ENCODE peak calls at places on chromosomes 16 and 17, in four cellular contexts. One of them, this sample, is unnamed.

GRCh38 chr16:28572659-28573510 is 19.2 kb downstream of the SGF29 start:
- DNase-seq in HCT116: no peak
- DNase-seq in AG04450: no peak
- DNase-seq in PC-9: no peak
- DNase-seq in this sample: no peak

GRCh38 chr17:1878419-1879121 is 48.8 kb downstream of the RPA1 start:
- DNase-seq in HCT116: no peak
- DNase-seq in AG04450: no peak
- DNase-seq in PC-9: no peak
- DNase-seq in this sample: no peak

GRCh38 chr16:86048221-86048620 is 149.3 kb downstream of the IRF8 start:
- DNase-seq in AG04450: no peak
- DNase-seq in HCT116: no peak
- DNase-seq in PC-9: no peak
- DNase-seq in this sample: no peak

GRCh38 chr16:87570938-87571867 is 31.1 kb upstream of the JPH3 start:
- DNase-seq in AG04450: no peak
- DNase-seq in HCT116: peak; percentile 42
- DNase-seq in PC-9: peak; percentile 58
- DNase-seq in this sample: peak; percentile 81

GRCh38 chr17:39606434-39607056 is 1.2 kb downstream of the NEUROD2 start:
- DNase-seq in HCT116: no peak
- DNase-seq in PC-9: no peak
- DNase-seq in AG04450: no peak
- DNase-seq in this sample: no peak

GRCh38 chr17:72699566-72699965 is 392.9 kb downstream of the SLC39A11 start:
- DNase-seq in HCT116: no peak
- DNase-seq in PC-9: no peak
- DNase-seq in AG04450: no peak
- DNase-seq in this sample: no peak

GRCh38 chr16:54286330-54287017 is at the start of gene IRX3:
- DNase-seq in AG04450: no peak
- DNase-seq in PC-9: peak; percentile 90
- DNase-seq in HCT116: peak; percentile 66
- DNase-seq in this sample: peak; percentile 88

GRCh38 chr17:56595831-56596740 is 2.6 kb downstream of the NOG start:
- DNase-seq in AG04450: no peak
- DNase-seq in PC-9: peak; percentile 23
- DNase-seq in HCT116: no peak
- DNase-seq in this sample: no peak

GRCh38 chr16:19583665-19584300 is 28.3 kb downstream of the VPS35L start:
- DNase-seq in AG04450: peak; percentile 18
- DNase-seq in HCT116: peak; percentile 35
- DNase-seq in PC-9: peak; percentile 46
- DNase-seq in this sample: peak; percentile 30

GRCh38 chr16:29007865-29008593 is 23.2 kb downstream of the LAT start:
- DNase-seq in AG04450: peak; percentile 50
- DNase-seq in PC-9: no peak
- DNase-seq in HCT116: no peak
- DNase-seq in this sample: no peak

GRCh38 chr16:12930881-12931280 is 29.5 kb downstream of the SHISA9 start:
- DNase-seq in PC-9: no peak
- DNase-seq in AG04450: no peak
- DNase-seq in HCT116: no peak
- DNase-seq in this sample: no peak

GRCh38 chr16:9027070-9027799 is 63.5 kb upstream of the USP7 start:
- DNase-seq in AG04450: no peak
- DNase-seq in PC-9: no peak
- DNase-seq in HCT116: no peak
- DNase-seq in this sample: no peak

GRCh38 chr16:49327466-49327865 is 45.8 kb upstream of the CBLN1 start:
- DNase-seq in PC-9: no peak
- DNase-seq in HCT116: no peak
- DNase-seq in AG04450: no peak
- DNase-seq in this sample: no peak

GRCh38 chr17:69367298-69367697 is 40.4 kb upstream of the ABCA5 start:
- DNase-seq in PC-9: no peak
- DNase-seq in AG04450: no peak
- DNase-seq in HCT116: no peak
- DNase-seq in this sample: no peak

GRCh38 chr17:65542067-65542466 is 19.4 kb downstream of the AXIN2 start:
- DNase-seq in HCT116: no peak
- DNase-seq in AG04450: no peak
- DNase-seq in PC-9: no peak
- DNase-seq in this sample: no peak

GRCh38 chr17:1673041-1673790 is 11.5 kb downstream of the PRPF8 start:
- DNase-seq in PC-9: no peak
- DNase-seq in AG04450: no peak
- DNase-seq in HCT116: no peak
- DNase-seq in this sample: no peak

GRCh38 chr17:19958023-19958422 is 19.6 kb downstream of the AKAP10 start:
- DNase-seq in HCT116: peak; percentile 32
- DNase-seq in AG04450: peak; percentile 76
- DNase-seq in PC-9: peak; percentile 52
- DNase-seq in this sample: no peak

GRCh38 chr16:73212431-73212830 is 164.5 kb upstream of the ZFHX3 start:
- DNase-seq in HCT116: no peak
- DNase-seq in PC-9: no peak
- DNase-seq in AG04450: no peak
- DNase-seq in this sample: no peak

GRCh38 chr16:72897707-72898106 is 150.2 kb downstream of the ZFHX3 start:
- DNase-seq in HCT116: no peak
- DNase-seq in AG04450: no peak
- DNase-seq in PC-9: no peak
- DNase-seq in this sample: no peak

GRCh38 chr17:17703608-17703919 is 22.3 kb downstream of the RAI1 start:
- DNase-seq in HCT116: no peak
- DNase-seq in PC-9: no peak
- DNase-seq in AG04450: no peak
- DNase-seq in this sample: no peak

DNA sequence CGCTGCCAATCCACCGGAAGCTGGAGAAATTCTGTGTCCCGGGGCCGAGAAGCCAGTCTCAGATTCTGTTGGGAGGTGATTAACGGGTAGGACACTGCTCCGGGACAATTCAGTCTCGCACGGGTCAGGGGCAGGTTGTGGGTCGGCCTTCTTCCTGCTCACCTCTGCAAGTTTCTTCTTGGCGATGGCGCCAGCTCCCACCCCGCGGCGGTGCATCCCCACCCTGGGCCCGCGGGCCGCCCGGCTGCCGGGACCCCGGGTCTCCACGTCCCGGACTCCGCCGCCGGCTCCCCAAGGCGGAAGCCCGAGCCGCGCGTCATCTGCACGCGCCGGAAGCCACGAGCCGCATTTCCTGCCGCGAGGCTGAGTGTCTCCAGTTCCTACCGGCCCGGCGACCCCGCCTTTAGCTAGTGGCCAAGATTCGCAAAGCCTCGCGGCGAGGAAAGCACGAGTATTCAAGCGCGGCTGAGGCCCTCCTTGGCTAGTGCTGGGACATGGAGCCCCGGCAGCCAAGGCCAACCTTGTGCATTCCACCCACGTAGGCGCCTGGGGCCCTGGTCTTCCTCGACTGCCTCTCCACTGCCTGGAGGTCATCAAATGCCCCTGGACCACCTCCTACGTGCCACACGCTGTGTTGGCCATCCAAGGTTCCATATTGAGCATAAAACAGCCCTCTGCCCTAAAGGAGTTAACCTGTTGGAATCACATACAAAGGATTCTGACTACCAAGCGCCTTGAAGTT is at the start of gene SNF8:
- DNase-seq in PC-9: peak; percentile 88
- DNase-seq in HCT116: peak; percentile 80
- DNase-seq in AG04450: peak; percentile 69
- DNase-seq in this sample: peak; percentile 94
- H3K4me3 ChIP-seq in PC-9: peak within 1 kb of the TSS; percentile 67
- H3K4me3 ChIP-seq in HCT116: peak within 1 kb of the TSS; percentile 68
- H3K4me3 ChIP-seq in AG04450: peak within 1 kb of the TSS; percentile 95
- H3K4me3 ChIP-seq in this sample: peak within 1 kb of the TSS; percentile 83

DNA sequence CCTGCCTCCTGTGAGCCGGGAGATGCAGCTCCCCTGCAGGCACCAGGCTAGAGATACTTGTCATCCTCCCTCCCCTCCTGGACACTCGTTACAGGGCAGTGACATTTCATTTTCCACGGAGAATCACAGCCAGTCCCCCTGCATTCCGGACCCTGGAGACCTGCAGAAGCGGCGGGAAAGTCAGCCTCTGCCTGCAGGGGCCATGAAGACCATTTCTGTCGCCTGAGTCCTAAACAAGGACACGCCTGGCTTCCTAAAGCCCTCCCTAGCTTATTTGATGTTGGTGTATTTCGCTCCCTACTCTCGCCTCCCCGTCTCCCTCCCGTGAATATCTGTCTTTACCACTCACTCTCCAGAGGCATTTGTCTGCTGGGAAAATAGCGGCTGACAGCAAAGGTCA is 447.4 kb upstream of the CDH5 start:
- DNase-seq in HCT116: no peak
- DNase-seq in PC-9: no peak
- DNase-seq in AG04450: no peak
- DNase-seq in this sample: no peak
- H3K4me3 ChIP-seq in HCT116: no peak overlapping the region
- H3K4me3 ChIP-seq in PC-9: no peak overlapping the region
- H3K4me3 ChIP-seq in AG04450: no peak overlapping the region
- H3K4me3 ChIP-seq in this sample: no peak overlapping the region

GRCh38 chr17:61455754-61456681 is 3.8 kb downstream of the TBX4 start:
- DNase-seq in PC-9: no peak
- DNase-seq in HCT116: no peak
- DNase-seq in AG04450: no peak
- DNase-seq in this sample: no peak
- H3K4me3 ChIP-seq in PC-9: no peak overlapping the region
- H3K4me3 ChIP-seq in HCT116: no peak overlapping the region
- H3K4me3 ChIP-seq in AG04450: no peak overlapping the region
- H3K4me3 ChIP-seq in this sample: no peak overlapping the region

DNA sequence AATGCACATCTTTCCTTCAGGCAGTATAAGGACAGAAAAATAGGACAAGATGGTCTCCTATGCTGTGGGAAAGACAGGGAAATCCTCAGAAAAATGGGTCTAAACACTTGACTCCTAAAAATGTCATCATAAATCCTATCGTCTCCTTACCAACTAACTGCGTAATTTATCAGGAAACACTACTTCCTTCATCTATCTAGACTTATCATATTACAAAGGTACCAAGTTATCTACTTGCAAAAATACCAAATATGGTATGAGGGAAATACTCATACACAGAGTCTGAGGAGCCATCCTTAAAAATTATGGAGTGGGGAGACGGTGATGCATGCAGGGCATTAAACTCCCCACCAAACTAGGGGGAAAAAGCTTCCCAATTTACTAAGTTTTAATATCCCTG is 44.1 kb downstream of the GRB2 start:
- DNase-seq in PC-9: no peak
- DNase-seq in HCT116: no peak
- DNase-seq in AG04450: no peak
- DNase-seq in this sample: no peak
- H3K4me3 ChIP-seq in PC-9: no peak overlapping the region
- H3K4me3 ChIP-seq in HCT116: no peak overlapping the region
- H3K4me3 ChIP-seq in AG04450: no peak overlapping the region
- H3K4me3 ChIP-seq in this sample: no peak overlapping the region

GRCh38 chr17:45342306-45342705 is 25.5 kb upstream of the MAP3K14 start:
- DNase-seq in AG04450: no peak
- DNase-seq in HCT116: no peak
- DNase-seq in PC-9: no peak
- DNase-seq in this sample: no peak
- H3K4me3 ChIP-seq in AG04450: no peak overlapping the region
- H3K4me3 ChIP-seq in HCT116: peak overlapping the region; percentile 35
- H3K4me3 ChIP-seq in PC-9: peak overlapping the region; percentile 35
- H3K4me3 ChIP-seq in this sample: no peak overlapping the region

GRCh38 chr17:58335061-58335731 is 6.6 kb upstream of the TSPOAP1 start:
- DNase-seq in HCT116: no peak
- DNase-seq in AG04450: no peak
- DNase-seq in PC-9: no peak
- DNase-seq in this sample: no peak
- H3K4me3 ChIP-seq in HCT116: no peak overlapping the region
- H3K4me3 ChIP-seq in AG04450: no peak overlapping the region
- H3K4me3 ChIP-seq in PC-9: no peak overlapping the region
- H3K4me3 ChIP-seq in this sample: no peak overlapping the region

DNA sequence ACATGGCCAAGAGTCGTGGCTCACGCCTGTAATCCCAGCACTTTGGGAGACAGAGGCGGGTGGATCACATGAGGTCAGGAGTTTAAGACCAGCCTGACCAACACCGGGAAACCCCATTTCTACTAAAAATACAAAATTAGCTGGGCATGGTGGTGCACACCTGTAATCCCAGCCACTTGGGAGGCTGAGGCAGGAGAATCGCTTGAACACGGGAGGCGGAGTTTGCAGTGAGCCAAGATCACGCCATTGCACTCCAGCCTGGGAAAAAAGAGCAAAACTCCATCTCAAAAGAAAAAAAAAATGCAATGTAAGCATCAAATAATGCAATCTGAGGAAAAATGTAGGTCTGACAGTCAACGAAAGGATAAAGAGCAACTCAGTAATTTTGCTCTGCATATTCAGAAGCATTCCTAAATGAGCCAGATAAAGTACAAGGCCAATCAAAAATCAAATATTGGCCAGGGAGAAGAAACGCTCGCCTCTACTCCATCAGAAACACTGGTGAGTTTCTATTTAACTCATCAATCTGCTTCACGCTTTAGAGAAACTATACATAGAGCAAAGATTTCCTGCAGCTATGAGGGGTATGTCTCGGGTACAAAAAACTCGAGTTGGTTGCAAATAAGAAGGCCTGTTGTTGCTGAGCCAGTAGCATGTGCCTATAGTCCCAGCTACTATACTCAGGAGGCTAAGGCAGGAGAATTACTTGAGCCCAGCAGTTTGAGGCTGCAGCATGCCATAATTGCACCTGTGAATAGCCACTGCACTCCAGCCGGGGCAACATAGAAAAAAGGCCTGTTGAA is 3.7 kb downstream of the TXNDC11 start:
- DNase-seq in HCT116: no peak
- DNase-seq in AG04450: no peak
- DNase-seq in PC-9: no peak
- DNase-seq in this sample: no peak
- H3K4me3 ChIP-seq in HCT116: no peak overlapping the region
- H3K4me3 ChIP-seq in AG04450: no peak overlapping the region
- H3K4me3 ChIP-seq in PC-9: no peak overlapping the region
- H3K4me3 ChIP-seq in this sample: no peak overlapping the region

DNA sequence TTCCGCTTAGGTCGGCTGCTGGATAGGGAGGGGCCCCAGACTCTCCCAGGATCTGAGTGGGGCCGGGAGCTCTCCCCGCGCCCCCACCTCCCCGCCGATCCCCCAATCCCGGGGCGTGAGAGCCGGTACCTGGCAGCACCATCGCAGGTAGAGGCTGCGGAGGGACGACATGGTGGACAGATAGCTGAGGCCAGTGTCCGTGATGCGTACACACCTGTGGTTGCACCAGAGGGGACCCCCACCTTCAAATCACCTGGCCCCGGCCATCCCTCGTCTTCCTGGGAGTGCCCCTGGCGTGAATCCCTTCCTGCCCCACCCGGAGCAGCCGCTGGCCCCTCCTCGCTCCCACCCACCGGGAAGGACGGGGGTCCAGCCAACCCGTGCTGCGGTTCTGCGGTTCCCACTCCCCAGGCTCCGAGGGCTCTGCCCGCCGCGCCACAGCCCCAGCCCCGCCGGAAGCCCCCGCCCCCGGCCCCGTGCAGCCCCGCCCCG is 4.7 kb upstream of the WDR24 start:
- DNase-seq in AG04450: no peak
- DNase-seq in HCT116: no peak
- DNase-seq in PC-9: no peak
- DNase-seq in this sample: no peak
- H3K4me3 ChIP-seq in AG04450: no peak overlapping the region
- H3K4me3 ChIP-seq in HCT116: peak overlapping the region; percentile 47
- H3K4me3 ChIP-seq in PC-9: no peak overlapping the region
- H3K4me3 ChIP-seq in this sample: peak overlapping the region; percentile 33

This sample was measured in stomach.